ENCODE peak calls at places on chromosomes 16 and 17, in seven cellular contexts. One of them, this sample, is unnamed.
A peak's percentile ranks its signal among the peaks of the same experiment; 100 is the strongest.

GRCh38 chr17:55265434-55266021 is 768 bp downstream of the HLF start:
- DNase-seq in SK-N-SH: peak; percentile 82
- DNase-seq in A673: no peak
- DNase-seq in HCT116: no peak
- DNase-seq in PC-3: no peak
- DNase-seq in GM23248: peak; percentile 22
- DNase-seq in psoas muscle: peak; percentile 57
- DNase-seq in this sample: peak; percentile 87

GRCh38 chr17:34235389-34236028 is 19.6 kb upstream of the CCL2 start:
- DNase-seq in SK-N-SH: no peak
- DNase-seq in A673: no peak
- DNase-seq in HCT116: no peak
- DNase-seq in PC-3: no peak
- DNase-seq in GM23248: peak; percentile 37
- DNase-seq in psoas muscle: peak; percentile 75
- DNase-seq in this sample: no peak

GRCh38 chr17:15657868-15658775 is 26.0 kb downstream of the TRIM16 start:
- DNase-seq in SK-N-SH: no peak
- DNase-seq in A673: no peak
- DNase-seq in HCT116: peak; percentile 57
- DNase-seq in PC-3: peak; percentile 98
- DNase-seq in GM23248: no peak
- DNase-seq in psoas muscle: no peak
- DNase-seq in this sample: no peak

GRCh38 chr17:13750783-13751484 is 149.2 kb upstream of the HS3ST3A1 start:
- DNase-seq in SK-N-SH: no peak
- DNase-seq in A673: no peak
- DNase-seq in HCT116: no peak
- DNase-seq in PC-3: peak; percentile 78
- DNase-seq in GM23248: no peak
- DNase-seq in psoas muscle: no peak
- DNase-seq in this sample: no peak

GRCh38 chr16:84294196-84295142 is at the start of gene WFDC1:
- DNase-seq in SK-N-SH: peak; percentile 68
- DNase-seq in A673: no peak
- DNase-seq in HCT116: no peak
- DNase-seq in PC-3: no peak
- DNase-seq in GM23248: peak; percentile 70
- DNase-seq in psoas muscle: no peak
- DNase-seq in this sample: peak; percentile 74

GRCh38 chr16:1823821-1824220 is 2.8 kb downstream of the HAGH start:
- DNase-seq in SK-N-SH: no peak
- DNase-seq in A673: peak; percentile 64
- DNase-seq in HCT116: no peak
- DNase-seq in PC-3: peak; percentile 6
- DNase-seq in GM23248: no peak
- DNase-seq in psoas muscle: no peak
- DNase-seq in this sample: no peak

GRCh38 chr17:63476494-63476856 is 386 bp upstream of the ACE start:
- DNase-seq in SK-N-SH: peak; percentile 92
- DNase-seq in A673: no peak
- DNase-seq in HCT116: no peak
- DNase-seq in PC-3: peak; percentile 24
- DNase-seq in GM23248: peak; percentile 46
- DNase-seq in psoas muscle: no peak
- DNase-seq in this sample: no peak

GRCh38 chr17:14545156-14545906 is 244.4 kb downstream of the HS3ST3B1 start:
- DNase-seq in SK-N-SH: no peak
- DNase-seq in A673: no peak
- DNase-seq in HCT116: no peak
- DNase-seq in PC-3: peak; percentile 48
- DNase-seq in GM23248: no peak
- DNase-seq in psoas muscle: no peak
- DNase-seq in this sample: no peak

GRCh38 chr16:74275031-74275636 is 21.5 kb upstream of the PSMD7 start:
- DNase-seq in SK-N-SH: peak; percentile 46
- DNase-seq in A673: peak; percentile 62
- DNase-seq in HCT116: peak; percentile 13
- DNase-seq in PC-3: peak; percentile 45
- DNase-seq in GM23248: peak; percentile 43
- DNase-seq in psoas muscle: no peak
- DNase-seq in this sample: no peak

GRCh38 chr17:39719966-39720365 is 10.4 kb downstream of the MIEN1 start:
- DNase-seq in SK-N-SH: no peak
- DNase-seq in A673: no peak
- DNase-seq in HCT116: no peak
- DNase-seq in PC-3: no peak
- DNase-seq in GM23248: no peak
- DNase-seq in psoas muscle: no peak
- DNase-seq in this sample: no peak

GRCh38 chr16:67847064-67847861 is at the start of gene CENPT:
- DNase-seq in SK-N-SH: peak; percentile 55
- DNase-seq in A673: no peak
- DNase-seq in HCT116: no peak
- DNase-seq in PC-3: peak; percentile 64
- DNase-seq in GM23248: peak; percentile 87
- DNase-seq in psoas muscle: no peak
- DNase-seq in this sample: peak; percentile 77
- H3K4me1 ChIP-seq in SK-N-SH: peaks cover 38% of the 10 kb centered on the region
- H3K4me1 ChIP-seq in A673: peaks cover 28% of the 10 kb centered on the region
- H3K4me1 ChIP-seq in HCT116: peaks cover 15% of the 10 kb centered on the region
- H3K4me1 ChIP-seq in PC-3: peaks cover 33% of the 10 kb centered on the region
- H3K4me1 ChIP-seq in GM23248: peaks cover 39% of the 10 kb centered on the region
- H3K4me1 ChIP-seq in psoas muscle: peaks cover 44% of the 10 kb centered on the region
- H3K4me1 ChIP-seq in this sample: peaks cover 61% of the 10 kb centered on the region

GRCh38 chr17:4536259-4536741 is 18.9 kb downstream of the MYBBP1A start:
- DNase-seq in SK-N-SH: no peak
- DNase-seq in A673: peak; percentile 21
- DNase-seq in HCT116: no peak
- DNase-seq in PC-3: no peak
- DNase-seq in GM23248: peak; percentile 39
- DNase-seq in psoas muscle: peak; percentile 56
- DNase-seq in this sample: peak; percentile 76
- H3K4me1 ChIP-seq in SK-N-SH: peaks cover 31% of the 10 kb centered on the region
- H3K4me1 ChIP-seq in A673: peaks cover 7% of the 10 kb centered on the region
- H3K4me1 ChIP-seq in HCT116: peaks cover 8% of the 10 kb centered on the region
- H3K4me1 ChIP-seq in PC-3: peaks cover 8% of the 10 kb centered on the region
- H3K4me1 ChIP-seq in GM23248: no peaks in the 10 kb centered on the region
- H3K4me1 ChIP-seq in psoas muscle: peaks cover 17% of the 10 kb centered on the region
- H3K4me1 ChIP-seq in this sample: peaks cover 95% of the 10 kb centered on the region

GRCh38 chr17:81035389-81036127 is 607 bp downstream of the BAIAP2 start:
- DNase-seq in SK-N-SH: no peak
- DNase-seq in A673: peak; percentile 20
- DNase-seq in HCT116: no peak
- DNase-seq in PC-3: peak; percentile 38
- DNase-seq in GM23248: peak; percentile 63
- DNase-seq in psoas muscle: peak; percentile 63
- DNase-seq in this sample: peak; percentile 91
- H3K4me1 ChIP-seq in SK-N-SH: peaks cover 58% of the 10 kb centered on the region
- H3K4me1 ChIP-seq in A673: peaks cover 36% of the 10 kb centered on the region
- H3K4me1 ChIP-seq in HCT116: peaks cover 54% of the 10 kb centered on the region
- H3K4me1 ChIP-seq in PC-3: peaks cover 43% of the 10 kb centered on the region
- H3K4me1 ChIP-seq in GM23248: peaks cover 11% of the 10 kb centered on the region
- H3K4me1 ChIP-seq in psoas muscle: peaks cover 27% of the 10 kb centered on the region
- H3K4me1 ChIP-seq in this sample: peaks cover 75% of the 10 kb centered on the region

GRCh38 chr16:68921654-68922053 is 78.3 kb downstream of the TANGO6 start:
- DNase-seq in SK-N-SH: no peak
- DNase-seq in A673: no peak
- DNase-seq in HCT116: peak; percentile 98
- DNase-seq in PC-3: peak; percentile 95
- DNase-seq in GM23248: no peak
- DNase-seq in psoas muscle: no peak
- DNase-seq in this sample: no peak

GRCh38 chr16:68915561-68915960 is 72.2 kb downstream of the TANGO6 start:
- DNase-seq in SK-N-SH: no peak
- DNase-seq in A673: peak; percentile 53
- DNase-seq in HCT116: no peak
- DNase-seq in PC-3: no peak
- DNase-seq in GM23248: no peak
- DNase-seq in psoas muscle: no peak
- DNase-seq in this sample: no peak

GRCh38 chr16:68923116-68923515 is 79.8 kb downstream of the TANGO6 start:
- DNase-seq in SK-N-SH: no peak
- DNase-seq in A673: no peak
- DNase-seq in HCT116: peak; percentile 46
- DNase-seq in PC-3: no peak
- DNase-seq in GM23248: no peak
- DNase-seq in psoas muscle: no peak
- DNase-seq in this sample: no peak

GRCh38 chr16:68917541-68917940 is 74.2 kb downstream of the TANGO6 start:
- DNase-seq in SK-N-SH: no peak
- DNase-seq in A673: no peak
- DNase-seq in HCT116: no peak
- DNase-seq in PC-3: no peak
- DNase-seq in GM23248: no peak
- DNase-seq in psoas muscle: no peak
- DNase-seq in this sample: no peak

GRCh38 chr16:68920349-68920748 is 77.0 kb downstream of the TANGO6 start:
- DNase-seq in SK-N-SH: no peak
- DNase-seq in A673: no peak
- DNase-seq in HCT116: no peak
- DNase-seq in PC-3: no peak
- DNase-seq in GM23248: no peak
- DNase-seq in psoas muscle: no peak
- DNase-seq in this sample: no peak
- H3K4me1 ChIP-seq in SK-N-SH: no peaks in the 10 kb centered on the region
- H3K4me1 ChIP-seq in A673: peaks cover 8% of the 10 kb centered on the region
- H3K4me1 ChIP-seq in HCT116: peaks cover 42% of the 10 kb centered on the region
- H3K4me1 ChIP-seq in PC-3: peaks cover 35% of the 10 kb centered on the region
- H3K4me1 ChIP-seq in GM23248: no peaks in the 10 kb centered on the region
- H3K4me1 ChIP-seq in psoas muscle: no peaks in the 10 kb centered on the region
- H3K4me1 ChIP-seq in this sample: no peaks in the 10 kb centered on the region

GRCh38 chr16:30858111-30858495 is 35.8 kb downstream of the BCL7C start:
- DNase-seq in SK-N-SH: no peak
- DNase-seq in A673: no peak
- DNase-seq in HCT116: no peak
- DNase-seq in PC-3: no peak
- DNase-seq in GM23248: no peak
- DNase-seq in psoas muscle: no peak
- DNase-seq in this sample: no peak

GRCh38 chr16:30858829-30859423 is 35.0 kb downstream of the BCL7C start:
- DNase-seq in SK-N-SH: no peak
- DNase-seq in A673: no peak
- DNase-seq in HCT116: no peak
- DNase-seq in PC-3: no peak
- DNase-seq in GM23248: no peak
- DNase-seq in psoas muscle: no peak
- DNase-seq in this sample: no peak

GRCh38 chr16:30850246-30850645 is 43.6 kb downstream of the BCL7C start:
- DNase-seq in SK-N-SH: no peak
- DNase-seq in A673: no peak
- DNase-seq in HCT116: no peak
- DNase-seq in PC-3: no peak
- DNase-seq in GM23248: no peak
- DNase-seq in psoas muscle: no peak
- DNase-seq in this sample: no peak

GRCh38 chr16:30853758-30854157 is 40.1 kb downstream of the BCL7C start:
- DNase-seq in SK-N-SH: no peak
- DNase-seq in A673: no peak
- DNase-seq in HCT116: no peak
- DNase-seq in PC-3: peak; percentile 66
- DNase-seq in GM23248: peak; percentile 43
- DNase-seq in psoas muscle: no peak
- DNase-seq in this sample: no peak
- H3K4me1 ChIP-seq in SK-N-SH: no peaks in the 10 kb centered on the region
- H3K4me1 ChIP-seq in A673: no peaks in the 10 kb centered on the region
- H3K4me1 ChIP-seq in HCT116: no peaks in the 10 kb centered on the region
- H3K4me1 ChIP-seq in PC-3: peaks cover 28% of the 10 kb centered on the region
- H3K4me1 ChIP-seq in GM23248: no peaks in the 10 kb centered on the region
- H3K4me1 ChIP-seq in psoas muscle: peaks cover 5% of the 10 kb centered on the region
- H3K4me1 ChIP-seq in this sample: no peaks in the 10 kb centered on the region